ENCODE peak calls at places on chromosomes 13 and 19, in six cellular contexts. One of them, this sample, is unnamed. For H3K4me1, the result is how much of the 10 kb centered on the place peaks cover.

GRCh38 chr13:72820156-72820897 is 38.4 kb downstream of the PIBF1 start:
- DNase-seq in K562: no peak
- DNase-seq in tibial nerve: no peak
- DNase-seq in A549: no peak
- DNase-seq in H1: no peak
- DNase-seq in ovary: no peak
- DNase-seq in this sample: no peak

GRCh38 chr13:112116187-112116950 is 49.4 kb downstream of the SOX1 start:
- DNase-seq in H1: no peak
- DNase-seq in ovary: no peak
- DNase-seq in tibial nerve: no peak
- DNase-seq in A549: no peak
- DNase-seq in K562: no peak
- DNase-seq in this sample: peak

GRCh38 chr13:102877285-102877684 is 31.5 kb downstream of the ERCC5 start:
- DNase-seq in A549: no peak
- DNase-seq in H1: no peak
- DNase-seq in tibial nerve: no peak
- DNase-seq in K562: no peak
- DNase-seq in ovary: no peak
- DNase-seq in this sample: no peak

GRCh38 chr19:18607222-18608101 is 863 bp upstream of the CRLF1 start:
- DNase-seq in tibial nerve: no peak
- DNase-seq in K562: no peak
- DNase-seq in A549: no peak
- DNase-seq in ovary: no peak
- DNase-seq in H1: no peak
- DNase-seq in this sample: no peak

GRCh38 chr19:46660601-46661019 is 372 bp downstream of the DACT3 start:
- DNase-seq in A549: no peak
- DNase-seq in tibial nerve: no peak
- DNase-seq in K562: peak
- DNase-seq in ovary: no peak
- DNase-seq in H1: no peak
- DNase-seq in this sample: no peak

GRCh38 chr19:49676136-49676689 is 858 bp upstream of the PRMT1 start:
- DNase-seq in ovary: peak
- DNase-seq in tibial nerve: peak
- DNase-seq in H1: peak
- DNase-seq in K562: peak
- DNase-seq in A549: peak
- DNase-seq in this sample: peak

GRCh38 chr13:109748677-109749076 is 37.7 kb downstream of the IRS2 start:
- DNase-seq in H1: no peak
- DNase-seq in A549: no peak
- DNase-seq in ovary: no peak
- DNase-seq in K562: no peak
- DNase-seq in tibial nerve: no peak
- DNase-seq in this sample: no peak

GRCh38 chr19:46124638-46125115 is at the start of gene IGFL3:
- DNase-seq in K562: no peak
- DNase-seq in H1: no peak
- DNase-seq in A549: no peak
- DNase-seq in ovary: no peak
- DNase-seq in tibial nerve: no peak
- DNase-seq in this sample: no peak

GRCh38 chr13:35392768-35393167 is 83.7 kb downstream of the MAB21L1 start:
- DNase-seq in H1: no peak
- DNase-seq in ovary: no peak
- DNase-seq in K562: no peak
- DNase-seq in tibial nerve: no peak
- DNase-seq in A549: no peak
- DNase-seq in this sample: no peak

GRCh38 chr13:74136089-74136658 is 2.0 kb upstream of the KLF12 start:
- DNase-seq in tibial nerve: no peak
- DNase-seq in ovary: peak
- DNase-seq in K562: no peak
- DNase-seq in H1: no peak
- DNase-seq in A549: peak
- DNase-seq in this sample: peak

GRCh38 chr19:18765224-18765623 is 25.9 kb downstream of the COMP start:
- DNase-seq in tibial nerve: no peak
- DNase-seq in H1: no peak
- DNase-seq in A549: no peak
- DNase-seq in K562: no peak
- DNase-seq in ovary: no peak
- DNase-seq in this sample: no peak

GRCh38 chr19:27740396-27740795 is 1472.6 kb downstream of the UQCRFS1 start:
- DNase-seq in tibial nerve: no peak
- DNase-seq in ovary: no peak
- DNase-seq in A549: no peak
- DNase-seq in K562: no peak
- DNase-seq in H1: no peak
- DNase-seq in this sample: peak

GRCh38 chr13:108985166-108985565 is 355.8 kb downstream of the MYO16 start:
- DNase-seq in A549: no peak
- DNase-seq in ovary: no peak
- DNase-seq in H1: no peak
- DNase-seq in tibial nerve: no peak
- DNase-seq in K562: no peak
- DNase-seq in this sample: no peak

GRCh38 chr19:11737964-11738745 is 591 bp downstream of the ZNF823 start:
- DNase-seq in H1: no peak
- DNase-seq in tibial nerve: peak
- DNase-seq in K562: peak
- DNase-seq in A549: peak
- DNase-seq in ovary: peak
- DNase-seq in this sample: peak

GRCh38 chr19:51246153-51246552 is 4.7 kb upstream of the SIGLECL1 start:
- DNase-seq in H1: no peak
- DNase-seq in A549: no peak
- DNase-seq in tibial nerve: no peak
- DNase-seq in K562: peak
- DNase-seq in ovary: no peak
- DNase-seq in this sample: no peak

GRCh38 chr19:42325896-42326771 is 699 bp downstream of the MEGF8 start:
- DNase-seq in H1: no peak
- DNase-seq in tibial nerve: no peak
- DNase-seq in ovary: peak
- DNase-seq in A549: no peak
- DNase-seq in K562: peak
- DNase-seq in this sample: peak

GRCh38 chr13:24038846-24039330 is 121.6 kb upstream of the SPATA13 start:
- DNase-seq in H1: no peak
- DNase-seq in ovary: no peak
- DNase-seq in tibial nerve: no peak
- DNase-seq in A549: no peak
- DNase-seq in K562: no peak
- DNase-seq in this sample: no peak

GRCh38 chr13:76790519-76791289 is 95.5 kb downstream of the KCTD12 start:
- DNase-seq in tibial nerve: no peak
- DNase-seq in ovary: no peak
- DNase-seq in H1: no peak
- DNase-seq in K562: no peak
- DNase-seq in A549: no peak
- DNase-seq in this sample: no peak

GRCh38 chr13:102983496-102983895 is 82.7 kb downstream of the SLC10A2 start:
- DNase-seq in K562: no peak
- DNase-seq in A549: no peak
- DNase-seq in H1: no peak
- DNase-seq in ovary: no peak
- DNase-seq in tibial nerve: no peak
- DNase-seq in this sample: no peak

GRCh38 chr19:39308531-39309304 is 11.9 kb downstream of the LRFN1 start:
- DNase-seq in ovary: no peak
- DNase-seq in K562: peak
- DNase-seq in tibial nerve: no peak
- DNase-seq in A549: peak
- DNase-seq in H1: peak
- DNase-seq in this sample: no peak

GRCh38 chr13:109297628-109298027 is 488.8 kb downstream of the IRS2 start:
- DNase-seq in H1: no peak
- DNase-seq in ovary: no peak
- DNase-seq in K562: no peak
- DNase-seq in tibial nerve: no peak
- DNase-seq in A549: no peak
- DNase-seq in this sample: no peak

GRCh38 chr19:14059093-14059480 is 2.8 kb downstream of the PALM3 start:
- DNase-seq in tibial nerve: no peak
- DNase-seq in ovary: no peak
- DNase-seq in A549: no peak
- DNase-seq in K562: peak
- DNase-seq in H1: no peak
- DNase-seq in this sample: peak

GRCh38 chr13:27375686-27376326 is 48.6 kb upstream of the GTF3A start:
- DNase-seq in H1: no peak
- DNase-seq in ovary: peak
- DNase-seq in A549: peak
- DNase-seq in tibial nerve: no peak
- DNase-seq in K562: peak
- DNase-seq in this sample: peak

GRCh38 chr19:12580180-12580694 is 29.0 kb upstream of the ZNF564 start:
- DNase-seq in A549: no peak
- DNase-seq in ovary: no peak
- DNase-seq in H1: no peak
- DNase-seq in tibial nerve: no peak
- DNase-seq in K562: no peak
- DNase-seq in this sample: no peak

GRCh38 chr13:19239114-19239860 is 57.7 kb upstream of the TUBA3C start:
- DNase-seq in A549: no peak
- DNase-seq in H1: no peak
- DNase-seq in ovary: no peak
- DNase-seq in tibial nerve: no peak
- DNase-seq in K562: no peak
- DNase-seq in this sample: no peak

GRCh38 chr13:84126671-84127171 is 244.4 kb upstream of the SLITRK1 start:
- DNase-seq in K562: no peak
- DNase-seq in tibial nerve: no peak
- DNase-seq in H1: no peak
- DNase-seq in A549: no peak
- DNase-seq in ovary: no peak
- DNase-seq in this sample: no peak

GRCh38 chr13:73103238-73103637 is 44.4 kb downstream of the KLF5 start:
- DNase-seq in tibial nerve: no peak
- DNase-seq in H1: no peak
- DNase-seq in A549: no peak
- DNase-seq in K562: no peak
- DNase-seq in ovary: no peak
- DNase-seq in this sample: no peak

GRCh38 chr13:92260363-92260762 is 861.9 kb downstream of the GPC5 start:
- DNase-seq in K562: no peak
- DNase-seq in ovary: no peak
- DNase-seq in A549: no peak
- DNase-seq in tibial nerve: no peak
- DNase-seq in H1: no peak
- DNase-seq in this sample: no peak

GRCh38 chr19:32022946-32023832 is 322.2 kb upstream of the ZNF507 start:
- DNase-seq in tibial nerve: no peak
- DNase-seq in A549: no peak
- DNase-seq in ovary: no peak
- DNase-seq in H1: no peak
- DNase-seq in K562: no peak
- DNase-seq in this sample: no peak

GRCh38 chr19:49342291-49342721 is 7.1 kb downstream of the CD37 start:
- DNase-seq in H1: no peak
- DNase-seq in ovary: no peak
- DNase-seq in tibial nerve: no peak
- DNase-seq in K562: no peak
- DNase-seq in A549: no peak
- DNase-seq in this sample: no peak

GRCh38 chr19:18428173-18428836 is 9.1 kb downstream of the SSBP4 start:
- DNase-seq in K562: no peak
- DNase-seq in tibial nerve: no peak
- DNase-seq in A549: no peak
- DNase-seq in H1: no peak
- DNase-seq in ovary: no peak
- DNase-seq in this sample: no peak

GRCh38 chr19:21383980-21384582 is 12.9 kb upstream of the ZNF493 start:
- DNase-seq in K562: no peak
- DNase-seq in tibial nerve: no peak
- DNase-seq in A549: no peak
- DNase-seq in ovary: no peak
- DNase-seq in H1: no peak
- DNase-seq in this sample: no peak

GRCh38 chr13:110005563-110005962 is 219.2 kb upstream of the IRS2 start:
- DNase-seq in tibial nerve: no peak
- DNase-seq in ovary: no peak
- DNase-seq in K562: no peak
- DNase-seq in A549: no peak
- DNase-seq in H1: no peak
- DNase-seq in this sample: no peak

GRCh38 chr19:34994643-34995471 is 5.3 kb upstream of the GRAMD1A start:
- DNase-seq in A549: peak
- DNase-seq in H1: no peak
- DNase-seq in tibial nerve: no peak
- DNase-seq in ovary: peak
- DNase-seq in K562: no peak
- DNase-seq in this sample: peak
- H3K4me1 ChIP-seq in A549: half or more
- H3K4me1 ChIP-seq in H1: under half
- H3K4me1 ChIP-seq in tibial nerve: under half
- H3K4me1 ChIP-seq in ovary: under half
- H3K4me1 ChIP-seq in K562: under half
- H3K4me1 ChIP-seq in this sample: half or more

GRCh38 chr13:107202371-107203023 is 634.6 kb upstream of the ARGLU1 start:
- DNase-seq in tibial nerve: no peak
- DNase-seq in K562: no peak
- DNase-seq in H1: no peak
- DNase-seq in A549: no peak
- DNase-seq in ovary: no peak
- DNase-seq in this sample: peak
- TF ChIP-seq EP300 in tibial nerve: peak
- TF ChIP-seq EP300 in K562: no peak
- TF ChIP-seq EP300 in H1: no peak
- TF ChIP-seq EP300 in A549: no peak
- TF ChIP-seq EP300 in ovary: no peak
- TF ChIP-seq EP300 in this sample: no peak

DNA sequence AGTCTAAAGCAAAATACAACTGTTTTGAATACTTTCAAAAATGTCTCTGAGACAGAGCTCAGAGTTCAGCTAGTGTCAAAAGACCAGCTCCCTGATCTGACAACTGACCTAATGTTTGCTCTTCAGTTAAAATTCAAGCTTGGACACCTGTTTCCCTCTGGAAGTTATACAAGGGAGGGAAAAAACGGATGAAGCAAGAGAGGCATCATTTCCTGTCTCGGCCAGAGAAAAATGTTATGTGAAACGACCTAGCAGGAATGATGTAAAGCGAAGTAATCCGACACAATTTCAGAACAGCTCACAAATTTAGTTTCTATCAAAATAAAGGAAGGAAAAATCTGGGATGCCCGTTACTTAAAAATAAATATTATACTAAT is 59.4 kb downstream of the ZAR1L start:
- DNase-seq in A549: no peak
- DNase-seq in ovary: no peak
- DNase-seq in H1: no peak
- DNase-seq in tibial nerve: no peak
- DNase-seq in K562: no peak
- DNase-seq in this sample: no peak
- TF ChIP-seq POLR2A in A549: no peak
- TF ChIP-seq POLR2A in ovary: no peak
- TF ChIP-seq POLR2A in H1: no peak
- TF ChIP-seq POLR2A in tibial nerve: no peak
- TF ChIP-seq POLR2A in K562: no peak
- TF ChIP-seq POLR2A in this sample: no peak

GRCh38 chr13:64704121-64704520 is 2526.0 kb downstream of the PCDH9 start:
- DNase-seq in H1: no peak
- DNase-seq in ovary: no peak
- DNase-seq in A549: no peak
- DNase-seq in tibial nerve: no peak
- DNase-seq in K562: no peak
- DNase-seq in this sample: no peak
- H3K4me1 ChIP-seq in H1: under half
- H3K4me1 ChIP-seq in ovary: under half
- H3K4me1 ChIP-seq in A549: under half
- H3K4me1 ChIP-seq in tibial nerve: under half
- H3K4me1 ChIP-seq in K562: under half
- H3K4me1 ChIP-seq in this sample: under half